ENCODE peak calls at places on chromosomes 5 and 9, in seven cellular contexts. Z is activated CD4-positive, alpha-beta T cell treated with anti-CD3 and anti-CD28 coated beads for 36 hours; H is tibial artery; X is activated CD8-positive, alpha-beta memory T cell treated with anti-CD3 and anti-CD28 coated beads for 24 hours; B is aorta; O is cardiac muscle cell; A is stimulated activated naive CD4-positive, alpha-beta T cell. U is an unnamed sample.

GRCh38 chr5:28344803-28345433 is 1306.5 kb upstream of the CDH9 start:
- DNase-seq in Z (no peak), H (no peak), X (no peak), B (no peak), O (peak; percentile 78), A (no peak), U (no peak)

GRCh38 chr5:107869459-107870115 is 198.8 kb upstream of the EFNA5 start:
- DNase-seq in Z (no peak), H (no peak), X (no peak), B (no peak), O (no peak), A (no peak), U (no peak)

GRCh38 chr9:136451221-136451877 is 11.7 kb upstream of the INPP5E start:
- DNase-seq in Z (no peak), H (no peak), X (no peak), B (no peak), O (peak; percentile 65), A (no peak), U (no peak)

GRCh38 chr5:83306572-83307241 is 164.8 kb upstream of the VCAN start:
- DNase-seq in Z (peak; percentile 30), H (peak; percentile 69), X (no peak), B (peak; percentile 73), O (peak; percentile 1), A (no peak), U (no peak)

GRCh38 chr5:35856186-35857003 is at the start of gene IL7R:
- DNase-seq in Z (no peak), H (no peak), X (no peak), B (no peak), O (no peak), A (peak; percentile 82), U (no peak)

GRCh38 chr5:72110401-72111013 is 3.2 kb downstream of the MAP1B start:
- DNase-seq in Z (no peak), H (peak; percentile 79), X (no peak), B (peak; percentile 56), O (no peak), A (no peak), U (no peak)

GRCh38 chr5:124661317-124662141 is 84.9 kb downstream of the ZNF608 start:
- DNase-seq in Z (no peak), H (no peak), X (no peak), B (no peak), O (peak; percentile 82), A (no peak), U (no peak)

GRCh38 chr5:126970517-126971017 is 59.8 kb downstream of the MARCHF3 start:
- DNase-seq in Z (no peak), H (no peak), X (no peak), B (no peak), O (no peak), A (no peak), U (no peak)

GRCh38 chr5:112412370-112412769 is 6.7 kb downstream of the EPB41L4A start:
- DNase-seq in Z (no peak), H (no peak), X (no peak), B (no peak), O (no peak), A (no peak), U (no peak)

GRCh38 chr9:546797-547223 is 294.7 kb upstream of the DMRT1 start:
- DNase-seq in Z (no peak), H (no peak), X (no peak), B (no peak), O (peak; percentile 77), A (peak; percentile 17), U (no peak)

GRCh38 chr5:15821506-15821905 is 321.5 kb downstream of the FBXL7 start:
- DNase-seq in Z (no peak), H (no peak), X (no peak), B (no peak), O (no peak), A (no peak), U (no peak)

GRCh38 chr9:118252027-118252426 is 547.8 kb downstream of the TLR4 start:
- DNase-seq in Z (no peak), H (no peak), X (no peak), B (no peak), O (no peak), A (no peak), U (no peak)

GRCh38 chr5:1648806-1649205 is 125.0 kb upstream of the LPCAT1 start:
- DNase-seq in Z (no peak), H (no peak), X (no peak), B (no peak), O (no peak), A (no peak), U (no peak)

GRCh38 chr5:168425997-168426863 is 60.0 kb upstream of the RARS1 start:
- DNase-seq in Z (no peak), H (no peak), X (no peak), B (no peak), O (peak; percentile 40), A (no peak), U (no peak)

GRCh38 chr5:122183098-122183794 is 53.9 kb downstream of the ZNF474 start:
- DNase-seq in Z (no peak), H (peak; percentile 81), X (no peak), B (peak; percentile 81), O (no peak), A (no peak), U (no peak)

GRCh38 chr5:55994502-55994997 is at the start of gene IL6ST:
- DNase-seq in Z (peak; percentile 64), H (no peak), X (no peak), B (no peak), O (peak; percentile 83), A (peak; percentile 75), U (peak; percentile 40)

GRCh38 chr9:2036844-2037243 is 21.7 kb downstream of the SMARCA2 start:
- DNase-seq in Z (no peak), H (no peak), X (no peak), B (no peak), O (no peak), A (no peak), U (no peak)

GRCh38 chr5:92581249-92581648 is 999.8 kb downstream of the NR2F1-AS1 start:
- DNase-seq in Z (no peak), H (no peak), X (no peak), B (no peak), O (no peak), A (no peak), U (no peak)

GRCh38 chr9:72524820-72525539 is 3.6 kb downstream of the TMC1 start:
- DNase-seq in Z (peak; percentile 66), H (no peak), X (no peak), B (no peak), O (no peak), A (no peak), U (no peak)

GRCh38 chr9:17810728-17811634 is 232.1 kb downstream of the SH3GL2 start:
- DNase-seq in Z (peak; percentile 63), H (no peak), X (no peak), B (peak; percentile 48), O (peak; percentile 87), A (no peak), U (peak; percentile 3)

GRCh38 chr5:37771731-37772130 is 68.1 kb downstream of the GDNF start:
- DNase-seq in Z (no peak), H (no peak), X (no peak), B (no peak), O (no peak), A (no peak), U (no peak)

GRCh38 chr5:88885043-88885442 is 2.1 kb upstream of the MEF2C start:
- DNase-seq in Z (no peak), H (no peak), X (no peak), B (no peak), O (no peak), A (no peak), U (no peak)

GRCh38 chr5:137734962-137735530 is 843 bp downstream of the KLHL3 start:
- DNase-seq in Z (peak; percentile 59), H (peak; percentile 71), X (peak; percentile 67), B (peak; percentile 51), O (peak; percentile 55), A (peak; percentile 34), U (no peak)

GRCh38 chr9:123997665-123998277 is 13.8 kb upstream of the LHX2 start:
- DNase-seq in Z (peak; percentile 64), H (peak; percentile 69), X (no peak), B (peak; percentile 87), O (no peak), A (no peak), U (peak; percentile 23)

GRCh38 chr5:169650701-169651331 is 13.7 kb downstream of the DOCK2 start:
- DNase-seq in Z (peak; percentile 39), H (no peak), X (no peak), B (no peak), O (no peak), A (peak; percentile 2), U (no peak)

U was measured in naive thymus-derived CD8-positive, alpha-beta T cell.